ENCODE peak calls at places on chromosomes 1 and 21, in ten cellular contexts. X is pons; J is H4; M is nucleus accumbens; R is HuH-7.5; V is HuH-7; K is IMR-90; Z is activated T-cell treated with anti-CD3 and anti-CD28 coated beads, Interleukin-2, amount 50 U/mL, for 24 hours; A is NCI-H748 treated with DMSO at 0.1 percent for 48 hours; L is neural crest cell. O is an unnamed sample.
A peak's percentile ranks its signal among the peaks of the same experiment; 100 is the strongest.

GRCh38 chr1:76260279-76260678 is 185.7 kb downstream of the ST6GALNAC3 start:
- DNase-seq in X (no peak), J (no peak), M (no peak), R (no peak), V (no peak), K (no peak), Z (no peak), A (no peak), L (no peak), O (no peak)

GRCh38 chr1:82838066-82838465 is 1037.3 kb downstream of the ADGRL2 start:
- DNase-seq in X (no peak), J (peak; percentile 14), M (no peak), R (no peak), V (no peak), K (no peak), Z (no peak), A (no peak), L (no peak), O (no peak)

GRCh38 chr1:2416403-2416802 is 4.0 kb upstream of the PEX10 start:
- DNase-seq in X (no peak), J (no peak), M (no peak), R (no peak), V (no peak), K (no peak), Z (peak; percentile 56), A (no peak), L (no peak), O (no peak)

GRCh38 chr1:2894381-2895041 is 93.0 kb upstream of the TTC34 start:
- DNase-seq in X (no peak), J (no peak), M (no peak), R (no peak), V (no peak), K (no peak), Z (peak; percentile 35), A (no peak), L (no peak), O (no peak)

GRCh38 chr1:116138277-116138792 is 27.1 kb downstream of the MAB21L3 start:
- DNase-seq in X (no peak), J (no peak), M (no peak), R (no peak), V (no peak), K (no peak), Z (no peak), A (no peak), L (no peak), O (no peak)

GRCh38 chr1:159987186-159987585 is 33.1 kb upstream of the SLAMF9 start:
- DNase-seq in X (no peak), J (no peak), M (no peak), R (no peak), V (no peak), K (no peak), Z (no peak), A (no peak), L (no peak), O (no peak)

GRCh38 chr1:46413596-46413985 is 19.5 kb downstream of the FAAH start:
- DNase-seq in X (no peak), J (peak; percentile 50), M (no peak), R (peak; percentile 58), V (peak; percentile 62), K (no peak), Z (peak; percentile 42), A (no peak), L (no peak), O (no peak)

GRCh38 chr1:67947114-67947513 is 103.3 kb downstream of the DIRAS3 start:
- DNase-seq in X (peak; percentile 8), J (no peak), M (no peak), R (no peak), V (no peak), K (no peak), Z (no peak), A (no peak), L (no peak), O (no peak)

GRCh38 chr21:25938673-25939395 is 204.1 kb downstream of the GABPA start:
- DNase-seq in X (peak; percentile 42), J (no peak), M (no peak), R (no peak), V (no peak), K (no peak), Z (no peak), A (no peak), L (no peak), O (no peak)

GRCh38 chr1:54842206-54842915 is 41.2 kb upstream of the TTC22 start:
- DNase-seq in X (no peak), J (no peak), M (no peak), R (no peak), V (no peak), K (no peak), Z (no peak), A (no peak), L (no peak), O (no peak)

GRCh38 chr1:107572674-107573205 is 392.2 kb downstream of the VAV3 start:
- DNase-seq in X (no peak), J (peak; percentile 60), M (no peak), R (no peak), V (no peak), K (peak; percentile 31), Z (no peak), A (no peak), L (no peak), O (peak; percentile 41)

GRCh38 chr1:36008546-36009197 is 75.2 kb upstream of the TEKT2 start:
- DNase-seq in X (no peak), J (peak; percentile 47), M (no peak), R (no peak), V (no peak), K (peak; percentile 74), Z (no peak), A (no peak), L (no peak), O (peak; percentile 52)

GRCh38 chr21:15422761-15423160 is 307.0 kb upstream of the USP25 start:
- DNase-seq in X (no peak), J (peak; percentile 42), M (no peak), R (no peak), V (no peak), K (peak; percentile 2), Z (no peak), A (no peak), L (no peak), O (no peak)

GRCh38 chr1:183989078-183989577 is 48.4 kb downstream of the COLGALT2 start:
- DNase-seq in X (no peak), J (peak; percentile 29), M (no peak), R (no peak), V (no peak), K (peak; percentile 95), Z (peak; percentile 32), A (no peak), L (no peak), O (no peak)

GRCh38 chr21:35198004-35198403 is 148.9 kb upstream of the RUNX1 start:
- DNase-seq in X (no peak), J (peak; percentile 52), M (no peak), R (no peak), V (no peak), K (peak; percentile 96), Z (no peak), A (no peak), L (no peak), O (no peak)

GRCh38 chr1:212498243-212498642 is 65.5 kb downstream of the NENF start:
- DNase-seq in X (no peak), J (peak; percentile 69), M (no peak), R (no peak), V (no peak), K (peak; percentile 96), Z (no peak), A (no peak), L (no peak), O (no peak)

GRCh38 chr21:45617021-45617930 is 26.2 kb upstream of the PCBP3 start:
- DNase-seq in X (no peak), J (no peak), M (no peak), R (no peak), V (no peak), K (no peak), Z (peak; percentile 32), A (no peak), L (no peak), O (no peak)

GRCh38 chr1:94919241-94920030 is 7.5 kb downstream of the CNN3 start:
- DNase-seq in X (no peak), J (no peak), M (no peak), R (no peak), V (no peak), K (no peak), Z (no peak), A (no peak), L (no peak), O (no peak)

O was measured in adrenal gland.